ENCODE peak calls at places on chromosome 13, in four cellular contexts. X, Z, N and T are unnamed samples.

GRCh38 chr13:91572944-91573535 is 174.6 kb downstream of the GPC5 start:
- DNase-seq in X (no peak), Z (no peak), N (no peak), T (no peak)

GRCh38 chr13:29887651-29888050 is 37.2 kb upstream of the UBL3 start:
- DNase-seq in X (no peak), Z (no peak), N (no peak), T (no peak)

GRCh38 chr13:69565334-69565733 is 542.3 kb upstream of the ATXN8OS start:
- DNase-seq in X (peak), Z (peak), N (no peak), T (peak)

GRCh38 chr13:46311217-46311616 is 75.8 kb downstream of the RUBCNL start:
- DNase-seq in X (no peak), Z (no peak), N (no peak), T (no peak)

GRCh38 chr13:31116224-31116623 is 45.5 kb downstream of the HSPH1 start:
- DNase-seq in X (no peak), Z (no peak), N (no peak), T (no peak)

GRCh38 chr13:108779308-108779707 is 149.9 kb downstream of the MYO16 start:
- DNase-seq in X (no peak), Z (no peak), N (no peak), T (no peak)

GRCh38 chr13:48233097-48233885 is at the start of gene ITM2B:
- DNase-seq in X (peak), Z (peak), N (peak), T (peak)

GRCh38 chr13:112468069-112468468 is 91.9 kb downstream of the SPACA7 start:
- DNase-seq in X (no peak), Z (no peak), N (no peak), T (no peak)

GRCh38 chr13:98796798-98797197 is 44.3 kb upstream of the SLC15A1 start:
- DNase-seq in X (peak), Z (no peak), N (no peak), T (no peak)

GRCh38 chr13:40563350-40564125 is 102.9 kb downstream of the FOXO1 start:
- DNase-seq in X (no peak), Z (peak), N (no peak), T (no peak)

GRCh38 chr13:21911916-21912315 is 241.0 kb downstream of the FGF9 start:
- DNase-seq in X (no peak), Z (no peak), N (no peak), T (no peak)

GRCh38 chr13:80533175-80533574 is 192.2 kb upstream of the SPRY2 start:
- DNase-seq in X (no peak), Z (no peak), N (no peak), T (no peak)

GRCh38 chr13:31797154-31797775 is 57.9 kb downstream of the RXFP2 start:
- DNase-seq in X (no peak), Z (peak), N (no peak), T (no peak)

GRCh38 chr13:92137519-92137918 is 739.1 kb downstream of the GPC5 start:
- DNase-seq in X (no peak), Z (peak), N (no peak), T (no peak)

DNA sequence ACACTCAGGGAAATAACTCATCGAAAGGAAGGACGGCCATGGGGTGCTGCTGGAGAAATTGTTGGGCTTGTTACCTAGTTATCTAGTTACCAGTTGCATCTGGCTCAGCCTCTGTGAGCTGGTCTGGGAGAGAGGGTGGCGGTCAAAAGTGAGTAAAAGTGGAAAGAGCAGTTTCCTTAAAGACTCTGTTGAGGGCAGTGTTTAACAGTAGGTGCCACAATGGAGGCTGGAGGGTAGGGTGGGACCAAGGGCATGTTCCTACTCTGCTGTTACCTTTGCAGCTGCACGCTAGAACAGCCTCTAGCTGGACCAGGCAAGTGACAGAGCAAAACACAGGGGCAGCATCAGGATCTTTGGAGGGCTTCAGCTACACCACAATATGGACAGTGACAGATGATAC is 228.8 kb upstream of the STARD13 start:
- DNase-seq in X (no peak), Z (peak), N (no peak), T (no peak)
- TF ChIP-seq CTCF in X (no peak), Z (peak), N (no peak), T (no peak)

DNA sequence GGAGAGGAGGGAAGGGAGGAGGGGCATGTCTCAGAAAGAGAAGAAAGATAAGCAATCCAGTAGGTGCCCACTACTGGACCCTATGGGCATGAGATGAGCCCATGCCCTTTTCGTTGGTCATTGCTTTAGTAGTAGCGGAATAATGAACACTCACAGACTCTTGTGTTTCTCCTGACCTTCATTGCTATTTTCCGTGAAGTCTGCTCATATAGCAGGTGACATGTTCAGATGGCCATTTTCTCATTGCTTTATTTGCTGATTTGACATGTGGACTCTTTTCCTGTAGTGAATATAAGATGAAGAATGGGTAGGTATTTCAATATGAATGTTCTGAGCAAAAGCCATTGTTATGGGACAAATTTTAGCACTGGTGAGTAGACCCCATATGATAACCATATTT is 16.4 kb downstream of the WDFY2 start:
- DNase-seq in X (no peak), Z (no peak), N (no peak), T (no peak)
- TF ChIP-seq CTCF in X (no peak), Z (no peak), N (no peak), T (no peak)

GRCh38 chr13:50989476-50989875 is 79.9 kb downstream of the RNASEH2B start:
- DNase-seq in X (peak), Z (peak), N (no peak), T (no peak)
- TF ChIP-seq CTCF in X (peak), Z (peak), N (no peak), T (no peak)

DNA sequence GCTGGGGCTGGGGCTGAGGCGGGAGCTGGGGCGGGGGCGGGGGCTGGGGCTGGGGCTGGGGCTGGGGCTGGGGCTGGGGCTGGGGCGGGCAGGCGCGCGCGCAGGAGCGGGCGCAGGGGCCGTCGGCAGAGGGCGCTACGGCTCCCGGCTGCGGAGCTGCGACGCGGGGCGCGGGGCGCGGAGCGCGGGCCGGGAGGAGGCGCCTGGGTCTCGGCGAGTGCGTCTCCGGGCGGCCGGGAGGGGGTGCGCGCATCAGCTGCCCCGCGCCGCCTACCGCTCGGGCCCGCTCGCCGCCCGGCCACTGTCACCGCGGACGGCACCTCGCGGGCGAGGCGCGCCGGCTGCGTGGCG is 416 bp upstream of the MTUS2 start:
- DNase-seq in X (peak), Z (peak), N (peak), T (peak)
- TF ChIP-seq CTCF in X (peak), Z (peak), N (no peak), T (peak)

GRCh38 chr13:96032717-96033116 is 20.5 kb downstream of the UGGT2 start:
- DNase-seq in X (no peak), Z (no peak), N (no peak), T (no peak)

GRCh38 chr13:96036515-96036914 is 16.7 kb downstream of the UGGT2 start:
- DNase-seq in X (no peak), Z (no peak), N (no peak), T (no peak)

GRCh38 chr13:96033220-96034015 is 19.8 kb downstream of the UGGT2 start:
- DNase-seq in X (no peak), Z (no peak), N (no peak), T (no peak)

GRCh38 chr13:96029002-96029401 is 24.2 kb downstream of the UGGT2 start:
- DNase-seq in X (no peak), Z (no peak), N (no peak), T (no peak)

GRCh38 chr13:96034662-96035061 is 18.5 kb downstream of the UGGT2 start:
- DNase-seq in X (no peak), Z (no peak), N (no peak), T (no peak)
- TF ChIP-seq CTCF in X (no peak), Z (no peak), N (no peak), T (no peak)

DNA sequence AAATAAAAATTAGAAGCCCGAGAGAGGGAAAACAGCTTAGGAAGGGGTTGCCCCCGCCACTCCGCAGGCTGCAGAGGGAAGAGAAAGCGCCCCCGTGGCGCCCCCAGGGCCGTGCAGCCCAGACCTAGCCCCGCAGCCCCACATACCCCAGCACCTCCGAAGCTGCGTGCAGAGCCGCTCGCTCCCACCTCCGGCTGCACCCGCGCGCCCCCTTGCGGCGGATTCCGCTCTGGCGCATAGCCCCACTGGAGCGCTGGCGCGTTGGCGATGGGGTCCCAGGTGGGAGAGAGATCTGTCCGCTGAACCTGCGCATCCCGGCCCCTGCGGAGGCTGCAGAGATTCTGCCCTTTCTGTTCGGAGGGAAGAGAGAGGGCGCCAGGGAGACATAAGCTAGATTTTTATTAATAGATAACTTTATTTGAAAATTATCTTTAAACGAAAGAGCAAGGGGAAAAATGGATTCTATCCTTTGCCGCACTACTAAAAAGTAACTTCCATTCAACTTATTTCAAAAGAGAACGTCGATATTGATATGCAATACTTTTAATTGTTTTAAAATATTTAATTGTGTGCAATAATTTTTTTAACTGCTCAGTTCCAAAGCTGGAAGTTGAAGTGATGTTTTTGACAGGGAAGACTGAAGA is 11.7 kb upstream of the CLN5 start:
- DNase-seq in X (peak), Z (peak), N (peak), T (peak)
- TF ChIP-seq CTCF in X (peak), Z (no peak), N (peak), T (peak)

GRCh38 chr13:25980255-25980654 is 71.6 kb downstream of the SHISA2 start:
- DNase-seq in X (peak), Z (peak), N (no peak), T (no peak)
- TF ChIP-seq CTCF in X (peak), Z (peak), N (no peak), T (no peak)